ENCODE peak calls at places on chromosome 20, in nine cellular contexts. O is fibroblast of the aortic adventitia, S is T-helper 17 cell, F is T-helper 9 cell, D is EL, B is heart right ventricle, A is left ventricle myocardium inferior, X is HEK293T, J is T-helper 22 cell. U is an unnamed sample.

GRCh38 chr20:45971675-45972499 is at the start of gene ZNF335:
- DNase-seq in A (peak; percentile 96), X (peak; percentile 95), F (peak; percentile 92), O (peak; percentile 98), D (peak; percentile 95), B (peak; percentile 96), S (peak; percentile 90), J (peak; percentile 88), U (peak; percentile 96)

GRCh38 chr20:63733117-63733516 is 3.3 kb upstream of the LIME1 start:
- DNase-seq in A (no peak), D (no peak), J (no peak), X (peak; percentile 2), S (no peak), B (no peak), F (no peak), O (no peak), U (no peak)

GRCh38 chr20:33306807-33307206 is 23.8 kb downstream of the BPIFB1 start:
- DNase-seq in A (no peak), S (no peak), O (no peak), X (no peak), J (no peak), B (no peak), D (no peak), F (no peak), U (no peak)

GRCh38 chr20:22303523-22303922 is 280.8 kb downstream of the FOXA2 start:
- DNase-seq in S (no peak), O (no peak), X (peak; percentile 26), A (no peak), D (no peak), J (no peak), F (no peak), B (no peak), U (no peak)

GRCh38 chr20:46992640-46993035 is 98.0 kb downstream of the EYA2 start:
- DNase-seq in F (no peak), B (no peak), O (no peak), X (no peak), D (no peak), A (no peak), J (no peak), S (no peak), U (no peak)

GRCh38 chr20:32756156-32756555 is 6.0 kb upstream of the DNMT3B start:
- DNase-seq in S (no peak), O (no peak), J (no peak), D (no peak), B (no peak), X (no peak), A (no peak), F (no peak), U (no peak)

GRCh38 chr20:51500936-51501335 is 41.6 kb downstream of the NFATC2 start:
- DNase-seq in J (peak; percentile 29), F (peak; percentile 29), X (no peak), O (no peak), D (no peak), S (no peak), A (no peak), B (no peak), U (no peak)

GRCh38 chr20:23691675-23692074 is 2.8 kb upstream of the CST4 start:
- DNase-seq in S (no peak), F (no peak), B (no peak), J (no peak), D (peak; percentile 36), A (no peak), O (no peak), X (no peak), U (no peak)

GRCh38 chr20:25037288-25038102 is 20.4 kb downstream of the ACSS1 start:
- DNase-seq in J (no peak), B (no peak), X (no peak), A (no peak), O (no peak), D (no peak), S (no peak), F (no peak), U (no peak)

GRCh38 chr20:18032977-18033892 is 24.5 kb downstream of the OVOL2 start:
- DNase-seq in F (no peak), O (no peak), A (no peak), X (no peak), B (no peak), S (no peak), D (no peak), J (no peak), U (no peak)

GRCh38 chr20:32772046-32772445 is 9.9 kb downstream of the DNMT3B start:
- DNase-seq in D (no peak), B (no peak), O (no peak), A (no peak), X (no peak), F (no peak), S (no peak), J (no peak), U (no peak)

GRCh38 chr20:60512436-60512835 is 554.2 kb downstream of the CDH26 start:
- DNase-seq in D (peak; percentile 78), F (no peak), X (no peak), A (no peak), S (no peak), J (no peak), B (no peak), O (peak; percentile 24), U (no peak)

GRCh38 chr20:59074456-59074855 is 31.9 kb upstream of the PRELID3B start:
- DNase-seq in B (no peak), X (no peak), D (peak; percentile 25), S (no peak), F (no peak), O (peak; percentile 30), J (no peak), A (no peak), U (no peak)

GRCh38 chr20:8946036-8946926 is 122.6 kb upstream of the PLCB4 start:
- DNase-seq in O (no peak), A (no peak), X (no peak), J (no peak), D (no peak), F (no peak), S (no peak), B (no peak), U (no peak)

GRCh38 chr20:3164043-3164762 is 4.5 kb upstream of the FASTKD5 start:
- DNase-seq in F (no peak), J (no peak), S (no peak), O (no peak), D (no peak), X (no peak), B (no peak), A (no peak), U (no peak)

GRCh38 chr20:4112490-4113420 is 97.4 kb upstream of the RNF24 start:
- DNase-seq in S (no peak), B (peak; percentile 58), J (no peak), F (no peak), X (no peak), A (peak; percentile 57), O (peak; percentile 76), D (peak; percentile 58), U (peak; percentile 75)

GRCh38 chr20:53316221-53316937 is 277.3 kb downstream of the ZNF217 start:
- DNase-seq in D (no peak), X (no peak), A (no peak), F (no peak), O (no peak), S (no peak), J (no peak), B (no peak), U (no peak)

GRCh38 chr20:17655286-17655651 is 26.8 kb downstream of the RRBP1 start:
- DNase-seq in A (no peak), J (no peak), S (no peak), F (no peak), B (no peak), D (peak; percentile 53), X (no peak), O (peak; percentile 58), U (no peak)

GRCh38 chr20:35246723-35247122 is 20.2 kb downstream of the MMP24 start:
- DNase-seq in J (no peak), S (no peak), X (no peak), B (no peak), F (no peak), O (no peak), A (no peak), D (no peak), U (no peak)

GRCh38 chr20:9161308-9161707 is 92.4 kb downstream of the PLCB4 start:
- DNase-seq in D (no peak), B (no peak), X (no peak), F (no peak), S (no peak), A (no peak), J (no peak), O (no peak), U (no peak)

GRCh38 chr20:24633026-24633425 is 163.6 kb downstream of the SYNDIG1 start:
- DNase-seq in O (no peak), A (no peak), F (no peak), X (no peak), J (no peak), B (no peak), D (peak; percentile 29), S (no peak), U (no peak)

GRCh38 chr20:43999848-44000247 is 85.2 kb downstream of the TOX2 start:
- DNase-seq in X (no peak), O (no peak), A (no peak), D (no peak), S (no peak), F (no peak), J (no peak), B (no peak), U (no peak)

GRCh38 chr20:14566505-14566904 is 229.1 kb upstream of the FLRT3 start:
- DNase-seq in A (no peak), O (peak; percentile 92), X (no peak), J (no peak), D (peak; percentile 11), S (no peak), B (no peak), F (no peak), U (no peak)

GRCh38 chr20:13017235-13017634 is 8.5 kb downstream of the SPTLC3 start:
- DNase-seq in D (no peak), S (no peak), A (no peak), B (no peak), J (no peak), O (peak; percentile 93), F (no peak), X (no peak), U (no peak)

GRCh38 chr20:9886227-9886626 is 47.4 kb upstream of the PAK5 start:
- DNase-seq in O (no peak), B (no peak), S (no peak), J (no peak), A (no peak), X (no peak), F (no peak), D (peak; percentile 25), U (no peak)

GRCh38 chr20:57048027-57048869 is 218.2 kb downstream of the BMP7 start:
- DNase-seq in O (no peak), J (no peak), S (no peak), D (peak; percentile 69), X (peak; percentile 77), A (no peak), F (no peak), B (no peak), U (peak; percentile 45)

GRCh38 chr20:45783656-45784294 is 7.9 kb downstream of the WFDC3 start:
- DNase-seq in J (no peak), B (peak; percentile 38), F (no peak), A (peak; percentile 41), O (no peak), D (no peak), S (no peak), X (no peak), U (no peak)

GRCh38 chr20:3980260-3981131 is 34.9 kb downstream of the RNF24 start:
- DNase-seq in A (peak; percentile 22), S (no peak), D (peak; percentile 61), O (peak; percentile 78), X (no peak), F (no peak), J (no peak), B (no peak), U (no peak)

GRCh38 chr20:57369601-57370000 is 18.5 kb downstream of the RAE1 start:
- DNase-seq in O (no peak), F (no peak), A (no peak), X (no peak), D (no peak), J (no peak), B (no peak), S (no peak), U (no peak)

GRCh38 chr20:62504323-62504722 is 28.5 kb upstream of the GATA5 start:
- DNase-seq in S (no peak), A (no peak), B (no peak), F (no peak), X (no peak), O (no peak), J (no peak), D (no peak), U (no peak)

GRCh38 chr20:6868864-6869263 is 101.4 kb downstream of the BMP2 start:
- DNase-seq in B (no peak), D (no peak), F (no peak), J (no peak), O (no peak), A (no peak), X (no peak), S (no peak), U (no peak)